ENCODE peak calls at places on chromosomes 13 and 19, in eight cellular contexts. W is CD8-positive, alpha-beta T cell; P is retinal pigment epithelial cell; L is lower lobe of right lung; J is cardiac muscle cell; O is foreskin fibroblast; N is heart right ventricle; H is thoracic aorta. B is an unnamed sample.

GRCh38 chr19:17319473-17320238 is 10.3 kb downstream of the DDA1 start:
- DNase-seq in O (no peak), J (no peak), H (no peak), N (no peak), L (no peak), P (no peak), W (no peak), B (no peak)

GRCh38 chr19:3671680-3672574 is 28.3 kb downstream of the PIP5K1C start:
- DNase-seq in H (no peak), N (no peak), L (no peak), W (no peak), O (peak; percentile 67), P (no peak), J (peak; percentile 40), B (peak; percentile 45)

GRCh38 chr19:13262450-13262849 is 112.2 kb downstream of the IER2 start:
- DNase-seq in H (no peak), P (peak; percentile 14), L (no peak), J (peak; percentile 69), N (no peak), O (peak; percentile 78), W (no peak), B (peak; percentile 75)

GRCh38 chr19:8494158-8494557 is 8.3 kb downstream of the PRAM1 start:
- DNase-seq in H (no peak), P (no peak), N (no peak), O (no peak), W (no peak), L (no peak), J (peak; percentile 17), B (peak; percentile 28)

GRCh38 chr19:47512183-47512947 is 2.5 kb downstream of the NAPA start:
- DNase-seq in L (peak; percentile 65), W (no peak), H (no peak), N (no peak), P (no peak), J (peak; percentile 71), O (peak; percentile 66), B (peak; percentile 53)

GRCh38 chr13:41107584-41108014 is 25.0 kb downstream of the KBTBD6 start:
- DNase-seq in W (no peak), L (no peak), O (no peak), N (no peak), P (no peak), J (no peak), H (no peak), B (no peak)

GRCh38 chr13:51002736-51003135 is 93.1 kb downstream of the RNASEH2B start:
- DNase-seq in O (no peak), L (no peak), H (no peak), W (no peak), J (no peak), N (no peak), P (no peak), B (no peak)

GRCh38 chr13:57629821-57630235 is 1.7 kb upstream of the PCDH17 start:
- DNase-seq in O (peak; percentile 62), J (peak; percentile 84), P (peak; percentile 81), W (no peak), H (no peak), N (peak; percentile 92), L (peak; percentile 73), B (peak; percentile 84)

GRCh38 chr13:40031031-40031430 is 375.6 kb downstream of the COG6 start:
- DNase-seq in P (peak; percentile 50), N (no peak), L (no peak), O (peak; percentile 50), H (no peak), J (peak; percentile 84), W (no peak), B (peak; percentile 76)

GRCh38 chr13:25169951-25170553 is 2.0 kb downstream of the AMER2 start:
- DNase-seq in J (no peak), O (no peak), P (no peak), W (no peak), N (no peak), H (no peak), L (no peak), B (no peak)

GRCh38 chr19:55676384-55676783 is 1.4 kb downstream of the EPN1 start:
- DNase-seq in N (no peak), H (no peak), P (no peak), L (no peak), J (peak; percentile 27), O (peak; percentile 60), W (no peak), B (peak; percentile 31)

GRCh38 chr19:55678121-55678671 is 3.2 kb downstream of the EPN1 start:
- DNase-seq in W (no peak), L (peak; percentile 72), P (no peak), N (peak; percentile 29), J (no peak), O (no peak), H (no peak), B (no peak)

GRCh38 chr19:55676889-55677505 is 2.0 kb downstream of the EPN1 start:
- DNase-seq in P (no peak), H (no peak), W (no peak), O (no peak), N (no peak), J (no peak), L (no peak), B (no peak)

GRCh38 chr19:55675661-55676354 is 782 bp downstream of the EPN1 start:
- DNase-seq in P (no peak), N (no peak), L (no peak), J (no peak), H (no peak), O (no peak), W (no peak), B (no peak)

DNA sequence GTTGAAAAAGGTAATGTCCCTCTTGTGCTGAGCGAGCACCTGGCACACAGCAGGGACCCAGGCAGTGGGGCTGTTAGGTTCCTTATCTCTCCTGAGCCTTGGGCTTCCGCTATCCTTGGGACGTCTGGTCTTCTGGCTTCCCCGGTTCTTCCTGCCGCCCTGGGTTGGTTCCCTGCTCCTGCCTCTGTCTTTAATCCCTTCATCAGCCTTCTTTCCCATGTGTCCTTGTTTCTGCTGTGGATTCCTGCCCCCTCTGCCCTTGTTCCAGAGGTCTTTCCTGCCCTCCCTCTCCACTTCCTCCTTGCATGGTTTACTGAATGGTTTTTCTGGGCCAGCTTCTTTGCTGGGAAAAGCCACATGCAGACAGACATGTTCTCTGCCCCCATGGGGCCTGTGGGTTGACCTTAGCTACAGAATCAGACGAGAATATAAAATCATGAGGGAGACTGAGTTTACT is 2.6 kb downstream of the EPN1 start:
- DNase-seq in N (no peak), J (no peak), H (no peak), L (peak; percentile 40), P (no peak), O (no peak), W (no peak), B (no peak)
- H3K4me3 ChIP-seq in N (no peak overlapping the region), J (no peak overlapping the region), H (peak overlapping the region; percentile 11), L (peak overlapping the region; percentile 85), P (no peak overlapping the region), O (no peak overlapping the region), W (no peak overlapping the region), B (no peak overlapping the region)

DNA sequence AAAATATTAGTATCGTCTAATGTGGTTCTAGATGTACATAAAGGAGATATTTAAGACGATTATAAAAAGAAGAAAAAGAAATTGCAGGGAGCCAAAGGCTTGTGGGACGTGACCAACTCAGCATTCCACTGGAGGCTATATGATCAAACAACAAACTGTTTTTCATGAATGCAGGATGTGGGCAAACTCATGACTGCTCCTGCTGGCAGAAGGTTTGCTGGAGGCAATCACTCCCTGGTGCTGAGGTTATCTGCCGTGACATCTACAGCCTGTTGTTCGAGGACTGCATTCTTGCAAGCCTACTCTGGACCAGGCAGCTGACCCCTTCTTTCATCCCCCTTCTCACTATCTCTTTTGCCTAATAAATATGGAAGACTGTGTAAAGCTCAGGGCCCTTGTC is 518.1 kb downstream of the UQCRFS1 start:
- DNase-seq in W (no peak), J (no peak), L (no peak), N (no peak), H (no peak), P (peak; percentile 22), O (no peak), B (no peak)
- TF ChIP-seq CTCF in W (no peak), J (no peak), L (no peak), N (no peak), H (no peak), P (peak; percentile 7), O (no peak), B (no peak)

GRCh38 chr19:1166872-1167573 is 7.0 kb downstream of the SBNO2 start:
- DNase-seq in O (no peak), J (no peak), W (no peak), L (peak; percentile 84), N (no peak), H (no peak), P (no peak), B (no peak)
- H3K4me3 ChIP-seq in O (no peak overlapping the region), J (no peak overlapping the region), W (no peak overlapping the region), L (no peak overlapping the region), N (no peak overlapping the region), H (no peak overlapping the region), P (no peak overlapping the region), B (no peak overlapping the region)

DNA sequence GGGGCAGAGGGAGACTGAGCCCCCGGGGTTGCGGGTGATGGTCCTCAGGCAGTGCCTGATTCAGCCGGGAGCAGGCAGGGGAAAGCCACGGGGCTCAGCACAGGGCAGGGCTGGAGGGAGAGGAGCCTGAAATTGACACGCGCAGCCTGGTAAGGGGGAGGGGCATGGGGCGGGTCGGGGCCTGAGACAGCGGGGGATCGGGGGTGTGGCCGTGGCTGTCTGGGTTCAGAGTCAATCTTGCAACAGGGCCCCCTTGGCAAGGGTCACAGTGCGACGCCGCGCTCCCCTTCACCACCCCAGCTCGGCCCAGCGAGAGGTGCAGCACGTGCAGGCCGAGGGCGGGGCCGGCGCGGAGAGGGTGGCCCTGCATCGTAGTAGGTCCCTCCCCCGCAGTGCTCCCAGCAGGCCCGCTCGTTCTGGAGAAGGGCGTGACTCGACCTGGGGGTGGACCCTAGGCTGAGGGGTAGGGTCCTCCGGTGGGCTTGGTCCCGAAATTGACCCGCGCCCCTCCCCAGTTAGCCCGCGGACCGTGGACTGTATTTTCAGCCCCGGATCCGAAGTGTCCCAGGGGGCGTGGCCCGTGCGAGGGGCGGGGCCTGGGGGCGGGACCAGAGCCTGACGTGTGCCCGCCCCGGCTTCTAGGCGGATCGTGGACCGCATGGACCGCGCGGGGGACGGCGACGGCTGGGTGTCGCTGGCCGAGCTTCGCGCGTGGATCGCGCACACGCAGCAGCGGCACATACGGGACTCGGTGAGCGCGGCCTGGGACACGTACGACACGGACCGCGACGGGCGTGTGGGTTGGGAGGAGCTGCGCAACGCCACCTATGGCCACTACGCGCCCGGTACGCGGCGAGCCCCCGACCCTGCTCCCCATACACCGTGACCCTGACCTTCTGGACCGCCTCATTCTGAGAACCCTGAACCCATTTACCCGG is 6.0 kb downstream of the RCN3 start:
- DNase-seq in O (peak; percentile 84), H (no peak), J (peak; percentile 74), N (peak; percentile 72), L (peak; percentile 87), W (peak; percentile 72), P (no peak), B (peak; percentile 58)
- TF ChIP-seq CTCF in O (peak; percentile 3), H (no peak), J (peak; percentile 17), N (no peak), L (peak; percentile 27), W (no peak), P (peak; percentile 39), B (no peak)

GRCh38 chr19:4896372-4896771 is 6.3 kb downstream of the ARRDC5 start:
- DNase-seq in L (no peak), W (no peak), O (peak; percentile 81), N (no peak), H (no peak), J (peak; percentile 51), P (no peak), B (peak; percentile 42)
- H3K4me3 ChIP-seq in L (no peak overlapping the region), W (no peak overlapping the region), O (no peak overlapping the region), N (no peak overlapping the region), H (no peak overlapping the region), J (no peak overlapping the region), P (no peak overlapping the region), B (no peak overlapping the region)